ENCODE peak calls at places on chromosomes 1 and 21, in five cellular contexts. W, S, Y, D and J are unnamed samples.

GRCh38 chr1:241109039-241109438 is 248.0 kb downstream of the RGS7 start:
- DNase-seq in W (no peak), S (no peak), Y (no peak), D (no peak), J (no peak)

GRCh38 chr1:223618680-223619079 is 46.8 kb downstream of the CAPN8 start:
- DNase-seq in W (no peak), S (no peak), Y (no peak), D (no peak), J (no peak)

GRCh38 chr1:53592521-53592982 is 133.4 kb downstream of the DMRTB1 start:
- DNase-seq in W (no peak), S (no peak), Y (peak; percentile 44), D (peak; percentile 57), J (peak; percentile 58)

GRCh38 chr1:21244986-21245687 is 45.1 kb downstream of the ECE1 start:
- DNase-seq in W (no peak), S (no peak), Y (no peak), D (no peak), J (peak; percentile 71)

GRCh38 chr1:204130178-204130577 is 21.7 kb downstream of the ETNK2 start:
- DNase-seq in W (no peak), S (no peak), Y (no peak), D (no peak), J (peak; percentile 25)

GRCh38 chr21:28833181-28833580 is 159.5 kb downstream of the LTN1 start:
- DNase-seq in W (no peak), S (no peak), Y (no peak), D (no peak), J (no peak)

GRCh38 chr1:81305997-81306452 is 494.7 kb upstream of the ADGRL2 start:
- DNase-seq in W (no peak), S (no peak), Y (peak; percentile 34), D (peak; percentile 21), J (peak; percentile 62)

GRCh38 chr1:197526736-197527371 is 248.4 kb downstream of the DENND1B start:
- DNase-seq in W (no peak), S (peak; percentile 27), Y (no peak), D (peak; percentile 1), J (peak; percentile 65)

GRCh38 chr1:67134692-67135091 is at the start of gene C1orf141:
- DNase-seq in W (no peak), S (no peak), Y (no peak), D (no peak), J (peak; percentile 83)

GRCh38 chr1:231369282-231369681 is 31.2 kb downstream of the SPRTN start:
- DNase-seq in W (no peak), S (no peak), Y (no peak), D (no peak), J (no peak)

GRCh38 chr1:238465449-238465848 is 574.7 kb upstream of the ZP4 start:
- DNase-seq in W (no peak), S (no peak), Y (no peak), D (no peak), J (no peak)

GRCh38 chr21:37207441-37208009 is 59.6 kb downstream of the VPS26C start:
- DNase-seq in W (no peak), S (no peak), Y (no peak), D (no peak), J (no peak)

GRCh38 chr1:119080586-119080985 is 59.9 kb downstream of the WARS2 start:
- DNase-seq in W (no peak), S (no peak), Y (peak; percentile 69), D (peak; percentile 82), J (peak; percentile 60)

GRCh38 chr1:52579415-52579814 is 22.8 kb upstream of the GPX7 start:
- DNase-seq in W (no peak), S (no peak), Y (no peak), D (no peak), J (no peak)

GRCh38 chr1:229689273-229689672 is 63.2 kb downstream of the URB2 start:
- DNase-seq in W (no peak), S (no peak), Y (no peak), D (no peak), J (no peak)

GRCh38 chr1:150273310-150273709 is 720 bp downstream of the C1orf54 start:
- DNase-seq in W (no peak), S (no peak), Y (no peak), D (no peak), J (peak; percentile 9)